ENCODE peak calls at places on chromosomes 4 and X, in seven cellular contexts. One of them, this sample, is unnamed.

GRCh38 chr4:38015886-38016515 is 55.8 kb downstream of the PTTG2 start:
- DNase-seq in astrocyte of the spinal cord: no peak
- DNase-seq in activated T-helper 1 cell treated with Interleukin-2 at 50 U/mL for 16 hours: no peak
- DNase-seq in dermis microvascular lymphatic vessel endothelial cell: no peak
- DNase-seq in GM23248: no peak
- DNase-seq in AG08395: peak
- DNase-seq in HCT116: no peak
- DNase-seq in this sample: no peak

GRCh38 chr4:22514001-22514400 is 1.9 kb downstream of the ADGRA3 start:
- DNase-seq in astrocyte of the spinal cord: peak
- DNase-seq in AG08395: peak
- DNase-seq in activated T-helper 1 cell treated with Interleukin-2 at 50 U/mL for 16 hours: no peak
- DNase-seq in HCT116: no peak
- DNase-seq in GM23248: peak
- DNase-seq in dermis microvascular lymphatic vessel endothelial cell: peak
- DNase-seq in this sample: no peak

GRCh38 chr4:139557506-139558110 is 1.6 kb upstream of the SETD7 start:
- DNase-seq in AG08395: no peak
- DNase-seq in astrocyte of the spinal cord: no peak
- DNase-seq in GM23248: no peak
- DNase-seq in dermis microvascular lymphatic vessel endothelial cell: no peak
- DNase-seq in activated T-helper 1 cell treated with Interleukin-2 at 50 U/mL for 16 hours: no peak
- DNase-seq in HCT116: no peak
- DNase-seq in this sample: no peak

GRCh38 chrX:69060631-69061408 is 104.4 kb downstream of the PJA1 start:
- DNase-seq in activated T-helper 1 cell treated with Interleukin-2 at 50 U/mL for 16 hours: no peak
- DNase-seq in GM23248: peak
- DNase-seq in astrocyte of the spinal cord: peak
- DNase-seq in dermis microvascular lymphatic vessel endothelial cell: peak
- DNase-seq in HCT116: peak
- DNase-seq in AG08395: peak
- DNase-seq in this sample: no peak

GRCh38 chrX:63744850-63745249 is 40.2 kb downstream of the ARHGEF9 start:
- DNase-seq in dermis microvascular lymphatic vessel endothelial cell: no peak
- DNase-seq in astrocyte of the spinal cord: no peak
- DNase-seq in HCT116: no peak
- DNase-seq in AG08395: no peak
- DNase-seq in activated T-helper 1 cell treated with Interleukin-2 at 50 U/mL for 16 hours: no peak
- DNase-seq in GM23248: no peak
- DNase-seq in this sample: no peak

GRCh38 chr4:75662626-75663025 is 10.6 kb downstream of the G3BP2 start:
- DNase-seq in HCT116: no peak
- DNase-seq in GM23248: no peak
- DNase-seq in dermis microvascular lymphatic vessel endothelial cell: no peak
- DNase-seq in activated T-helper 1 cell treated with Interleukin-2 at 50 U/mL for 16 hours: no peak
- DNase-seq in astrocyte of the spinal cord: no peak
- DNase-seq in AG08395: no peak
- DNase-seq in this sample: no peak

GRCh38 chr4:38523524-38524448 is 140.2 kb upstream of the KLF3 start:
- DNase-seq in dermis microvascular lymphatic vessel endothelial cell: no peak
- DNase-seq in HCT116: no peak
- DNase-seq in astrocyte of the spinal cord: no peak
- DNase-seq in AG08395: no peak
- DNase-seq in GM23248: no peak
- DNase-seq in activated T-helper 1 cell treated with Interleukin-2 at 50 U/mL for 16 hours: no peak
- DNase-seq in this sample: no peak

GRCh38 chr4:133581971-133582619 is 433.0 kb downstream of the PCDH10 start:
- DNase-seq in activated T-helper 1 cell treated with Interleukin-2 at 50 U/mL for 16 hours: no peak
- DNase-seq in GM23248: no peak
- DNase-seq in AG08395: no peak
- DNase-seq in astrocyte of the spinal cord: peak
- DNase-seq in dermis microvascular lymphatic vessel endothelial cell: no peak
- DNase-seq in HCT116: no peak
- DNase-seq in this sample: no peak

GRCh38 chr4:105490523-105490922 is 16.7 kb upstream of the PPA2 start:
- DNase-seq in HCT116: no peak
- DNase-seq in AG08395: no peak
- DNase-seq in activated T-helper 1 cell treated with Interleukin-2 at 50 U/mL for 16 hours: no peak
- DNase-seq in dermis microvascular lymphatic vessel endothelial cell: no peak
- DNase-seq in GM23248: no peak
- DNase-seq in astrocyte of the spinal cord: no peak
- DNase-seq in this sample: no peak

GRCh38 chrX:12297353-12297752 is 159.1 kb downstream of the FRMPD4 start:
- DNase-seq in astrocyte of the spinal cord: no peak
- DNase-seq in AG08395: no peak
- DNase-seq in dermis microvascular lymphatic vessel endothelial cell: no peak
- DNase-seq in HCT116: no peak
- DNase-seq in GM23248: no peak
- DNase-seq in activated T-helper 1 cell treated with Interleukin-2 at 50 U/mL for 16 hours: no peak
- DNase-seq in this sample: no peak